ENCODE peak calls at places on chromosome 3, in seven cellular contexts. One of them, this sample, is unnamed.

GRCh38 chr3:58117561-58118305 is 93.0 kb downstream of the DNASE1L3 start:
- DNase-seq in coronary artery: no peak
- DNase-seq in fibroblast of pulmonary artery: peak; percentile 79
- DNase-seq in psoas muscle: peak; percentile 40
- DNase-seq in cardiac fibroblast: peak; percentile 95
- DNase-seq in WERI-Rb-1: no peak
- DNase-seq in GM12865: no peak
- DNase-seq in this sample: no peak

GRCh38 chr3:117439812-117440211 is 730.2 kb downstream of the TUSC7 start:
- DNase-seq in coronary artery: no peak
- DNase-seq in fibroblast of pulmonary artery: peak; percentile 31
- DNase-seq in psoas muscle: no peak
- DNase-seq in cardiac fibroblast: peak; percentile 21
- DNase-seq in WERI-Rb-1: peak; percentile 35
- DNase-seq in GM12865: no peak
- DNase-seq in this sample: peak; percentile 2

GRCh38 chr3:197854596-197855343 is 63.7 kb downstream of the LRCH3 start:
- DNase-seq in coronary artery: no peak
- DNase-seq in fibroblast of pulmonary artery: peak; percentile 91
- DNase-seq in psoas muscle: no peak
- DNase-seq in cardiac fibroblast: peak; percentile 76
- DNase-seq in WERI-Rb-1: no peak
- DNase-seq in GM12865: no peak
- DNase-seq in this sample: peak; percentile 1

GRCh38 chr3:171380084-171380483 is 80.1 kb downstream of the TNIK start:
- DNase-seq in coronary artery: no peak
- DNase-seq in fibroblast of pulmonary artery: no peak
- DNase-seq in psoas muscle: no peak
- DNase-seq in cardiac fibroblast: no peak
- DNase-seq in WERI-Rb-1: no peak
- DNase-seq in GM12865: no peak
- DNase-seq in this sample: no peak

GRCh38 chr3:183914856-183915255 is 30.2 kb upstream of the PARL start:
- DNase-seq in coronary artery: no peak
- DNase-seq in fibroblast of pulmonary artery: no peak
- DNase-seq in psoas muscle: no peak
- DNase-seq in cardiac fibroblast: no peak
- DNase-seq in WERI-Rb-1: no peak
- DNase-seq in GM12865: no peak
- DNase-seq in this sample: no peak

GRCh38 chr3:65776494-65776893 is 262.2 kb downstream of the MAGI1 start:
- DNase-seq in coronary artery: no peak
- DNase-seq in fibroblast of pulmonary artery: no peak
- DNase-seq in psoas muscle: no peak
- DNase-seq in cardiac fibroblast: no peak
- DNase-seq in WERI-Rb-1: no peak
- DNase-seq in GM12865: no peak
- DNase-seq in this sample: no peak

GRCh38 chr3:143242101-143242500 is 122.5 kb downstream of the CHST2 start:
- DNase-seq in coronary artery: no peak
- DNase-seq in fibroblast of pulmonary artery: no peak
- DNase-seq in psoas muscle: no peak
- DNase-seq in cardiac fibroblast: no peak
- DNase-seq in WERI-Rb-1: no peak
- DNase-seq in GM12865: no peak
- DNase-seq in this sample: no peak

GRCh38 chr3:105555206-105555605 is 188.5 kb downstream of the ALCAM start:
- DNase-seq in coronary artery: no peak
- DNase-seq in fibroblast of pulmonary artery: no peak
- DNase-seq in psoas muscle: no peak
- DNase-seq in cardiac fibroblast: no peak
- DNase-seq in WERI-Rb-1: no peak
- DNase-seq in GM12865: no peak
- DNase-seq in this sample: no peak

GRCh38 chr3:69855436-69856162 is 116.3 kb downstream of the MITF start:
- DNase-seq in coronary artery: no peak
- DNase-seq in fibroblast of pulmonary artery: peak; percentile 41
- DNase-seq in psoas muscle: no peak
- DNase-seq in cardiac fibroblast: peak; percentile 48
- DNase-seq in WERI-Rb-1: no peak
- DNase-seq in GM12865: no peak
- DNase-seq in this sample: no peak

GRCh38 chr3:189419683-189420082 is 211.5 kb upstream of the TP63 start:
- DNase-seq in coronary artery: no peak
- DNase-seq in fibroblast of pulmonary artery: no peak
- DNase-seq in psoas muscle: no peak
- DNase-seq in cardiac fibroblast: no peak
- DNase-seq in WERI-Rb-1: no peak
- DNase-seq in GM12865: no peak
- DNase-seq in this sample: peak; percentile 59

GRCh38 chr3:37753428-37753827 is 108.3 kb upstream of the CTDSPL start:
- DNase-seq in coronary artery: no peak
- DNase-seq in fibroblast of pulmonary artery: no peak
- DNase-seq in psoas muscle: no peak
- DNase-seq in cardiac fibroblast: no peak
- DNase-seq in WERI-Rb-1: no peak
- DNase-seq in GM12865: peak; percentile 41
- DNase-seq in this sample: no peak

GRCh38 chr3:165939141-165939540 is 101.9 kb upstream of the BCHE start:
- DNase-seq in coronary artery: no peak
- DNase-seq in fibroblast of pulmonary artery: no peak
- DNase-seq in psoas muscle: no peak
- DNase-seq in cardiac fibroblast: no peak
- DNase-seq in WERI-Rb-1: no peak
- DNase-seq in GM12865: no peak
- DNase-seq in this sample: no peak

GRCh38 chr3:56787784-56788256 is 13.9 kb downstream of the ARHGEF3 start:
- DNase-seq in coronary artery: no peak
- DNase-seq in fibroblast of pulmonary artery: no peak
- DNase-seq in psoas muscle: no peak
- DNase-seq in cardiac fibroblast: no peak
- DNase-seq in WERI-Rb-1: no peak
- DNase-seq in GM12865: no peak
- DNase-seq in this sample: no peak

GRCh38 chr3:45246236-45246635 is 20.1 kb upstream of the TMEM158 start:
- DNase-seq in coronary artery: no peak
- DNase-seq in fibroblast of pulmonary artery: no peak
- DNase-seq in psoas muscle: no peak
- DNase-seq in cardiac fibroblast: no peak
- DNase-seq in WERI-Rb-1: no peak
- DNase-seq in GM12865: no peak
- DNase-seq in this sample: no peak

GRCh38 chr3:62587169-62587568 is 213.8 kb upstream of the FEZF2 start:
- DNase-seq in coronary artery: no peak
- DNase-seq in fibroblast of pulmonary artery: peak; percentile 58
- DNase-seq in psoas muscle: no peak
- DNase-seq in cardiac fibroblast: peak; percentile 46
- DNase-seq in WERI-Rb-1: no peak
- DNase-seq in GM12865: no peak
- DNase-seq in this sample: no peak

GRCh38 chr3:194117114-194117845 is 18.7 kb upstream of the HES1 start:
- DNase-seq in coronary artery: no peak
- DNase-seq in fibroblast of pulmonary artery: no peak
- DNase-seq in psoas muscle: no peak
- DNase-seq in cardiac fibroblast: no peak
- DNase-seq in WERI-Rb-1: no peak
- DNase-seq in GM12865: no peak
- DNase-seq in this sample: no peak

GRCh38 chr3:128489860-128490649 is 2.9 kb downstream of the GATA2 start:
- DNase-seq in coronary artery: no peak
- DNase-seq in fibroblast of pulmonary artery: peak; percentile 55
- DNase-seq in psoas muscle: no peak
- DNase-seq in cardiac fibroblast: peak; percentile 45
- DNase-seq in WERI-Rb-1: peak; percentile 59
- DNase-seq in GM12865: no peak
- DNase-seq in this sample: no peak

GRCh38 chr3:165753560-165753959 is 83.7 kb downstream of the BCHE start:
- DNase-seq in coronary artery: no peak
- DNase-seq in fibroblast of pulmonary artery: peak; percentile 66
- DNase-seq in psoas muscle: no peak
- DNase-seq in cardiac fibroblast: peak; percentile 15
- DNase-seq in WERI-Rb-1: no peak
- DNase-seq in GM12865: no peak
- DNase-seq in this sample: peak; percentile 48

GRCh38 chr3:185270956-185271332 is 17.1 kb upstream of the EHHADH start:
- DNase-seq in coronary artery: no peak
- DNase-seq in fibroblast of pulmonary artery: no peak
- DNase-seq in psoas muscle: no peak
- DNase-seq in cardiac fibroblast: no peak
- DNase-seq in WERI-Rb-1: no peak
- DNase-seq in GM12865: no peak
- DNase-seq in this sample: no peak

GRCh38 chr3:67357610-67358458 is 296.6 kb downstream of the SUCLG2 start:
- DNase-seq in coronary artery: no peak
- DNase-seq in fibroblast of pulmonary artery: peak; percentile 51
- DNase-seq in psoas muscle: no peak
- DNase-seq in cardiac fibroblast: peak; percentile 32
- DNase-seq in WERI-Rb-1: peak; percentile 75
- DNase-seq in GM12865: peak; percentile 26
- DNase-seq in this sample: peak; percentile 10

DNA sequence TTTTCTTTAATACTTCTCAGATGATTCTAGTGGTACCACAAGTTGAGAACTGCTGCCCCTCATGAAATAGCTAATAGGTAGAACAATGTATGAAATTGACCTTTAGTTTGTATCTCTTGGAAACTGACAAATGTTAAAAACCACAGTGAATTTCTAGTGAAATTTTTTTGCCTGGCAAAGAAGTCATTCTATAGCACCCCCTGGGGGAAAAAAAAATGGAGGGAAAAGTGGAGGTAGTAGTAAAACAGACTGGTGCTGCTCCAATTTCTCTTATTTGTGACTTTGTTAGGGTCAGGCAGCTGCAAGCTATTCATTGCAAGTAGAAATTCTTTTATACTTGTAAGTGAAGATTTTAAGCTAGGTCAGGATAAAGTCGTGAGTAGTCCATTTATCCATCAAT is 605.0 kb downstream of the NLGN1 start:
- DNase-seq in coronary artery: no peak
- DNase-seq in fibroblast of pulmonary artery: peak; percentile 7
- DNase-seq in psoas muscle: no peak
- DNase-seq in cardiac fibroblast: no peak
- DNase-seq in WERI-Rb-1: no peak
- DNase-seq in GM12865: no peak
- DNase-seq in this sample: no peak
- TF ChIP-seq CTCF in coronary artery: no peak
- TF ChIP-seq CTCF in fibroblast of pulmonary artery: peak; percentile 33
- TF ChIP-seq CTCF in psoas muscle: no peak
- TF ChIP-seq CTCF in cardiac fibroblast: peak; percentile 28
- TF ChIP-seq CTCF in WERI-Rb-1: no peak
- TF ChIP-seq CTCF in GM12865: no peak
- TF ChIP-seq CTCF in this sample: peak; percentile 55

DNA sequence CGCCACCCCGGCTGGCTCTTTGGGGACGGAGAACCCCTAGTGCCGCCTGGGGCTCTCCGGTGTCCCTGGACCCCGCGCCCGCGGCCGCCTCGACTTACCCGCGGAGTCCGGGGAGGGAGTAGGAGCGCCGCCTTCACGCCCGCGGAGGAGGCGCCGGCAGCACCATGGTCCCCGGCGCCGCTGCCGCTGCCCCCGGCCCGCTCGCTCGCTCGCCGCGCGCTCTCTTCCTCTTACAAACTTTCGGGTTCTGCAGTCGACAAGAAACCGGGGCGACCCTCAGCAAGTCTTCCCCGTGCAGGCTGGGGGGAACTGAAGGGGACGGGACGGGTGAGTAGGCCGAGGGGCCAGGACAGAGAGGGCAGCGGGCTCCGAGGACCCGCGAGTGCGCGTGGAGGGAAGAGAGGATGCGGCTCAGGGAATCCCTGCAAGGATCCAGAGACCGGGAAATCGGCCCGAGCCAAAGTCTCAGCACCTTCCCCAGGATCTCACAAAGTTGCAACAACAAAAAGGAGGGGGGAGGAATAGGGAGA is 2.0 kb downstream of the FOXP1 start:
- DNase-seq in coronary artery: peak; percentile 75
- DNase-seq in fibroblast of pulmonary artery: no peak
- DNase-seq in psoas muscle: peak; percentile 29
- DNase-seq in cardiac fibroblast: peak; percentile 21
- DNase-seq in WERI-Rb-1: peak; percentile 11
- DNase-seq in GM12865: no peak
- DNase-seq in this sample: no peak
- H3K4me3 ChIP-seq in coronary artery: peak overlapping the region; percentile 89
- H3K4me3 ChIP-seq in fibroblast of pulmonary artery: peak overlapping the region; percentile 72
- H3K4me3 ChIP-seq in psoas muscle: peak overlapping the region; percentile 95
- H3K4me3 ChIP-seq in cardiac fibroblast: peak overlapping the region; percentile 73
- H3K4me3 ChIP-seq in WERI-Rb-1: peak overlapping the region; percentile 73
- H3K4me3 ChIP-seq in GM12865: no peak overlapping the region
- H3K4me3 ChIP-seq in this sample: peak overlapping the region; percentile 87

DNA sequence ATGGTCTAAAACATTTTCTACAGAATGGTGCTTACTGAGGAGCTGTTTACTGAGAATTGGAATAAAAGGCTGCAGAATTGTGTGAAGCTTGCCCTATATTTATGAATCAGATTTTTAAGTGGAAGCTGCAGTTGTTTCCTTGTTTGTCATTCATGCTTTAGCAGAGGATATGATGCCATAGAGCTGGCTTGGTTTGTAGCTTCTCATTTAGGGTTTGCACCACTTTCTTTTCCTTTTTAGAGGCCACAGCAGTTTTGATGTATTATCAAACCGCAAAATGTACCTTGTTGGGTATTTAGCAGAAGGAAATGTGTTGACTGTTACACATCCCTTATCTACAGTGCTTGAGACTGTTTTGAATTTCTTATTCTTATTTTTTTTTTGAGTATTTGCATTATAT is 66.2 kb downstream of the RASA2 start:
- DNase-seq in coronary artery: no peak
- DNase-seq in fibroblast of pulmonary artery: peak; percentile 46
- DNase-seq in psoas muscle: no peak
- DNase-seq in cardiac fibroblast: peak; percentile 38
- DNase-seq in WERI-Rb-1: no peak
- DNase-seq in GM12865: peak; percentile 23
- DNase-seq in this sample: no peak
- TF ChIP-seq CTCF in coronary artery: no peak
- TF ChIP-seq CTCF in fibroblast of pulmonary artery: no peak
- TF ChIP-seq CTCF in psoas muscle: no peak
- TF ChIP-seq CTCF in cardiac fibroblast: no peak
- TF ChIP-seq CTCF in WERI-Rb-1: no peak
- TF ChIP-seq CTCF in GM12865: no peak
- TF ChIP-seq CTCF in this sample: no peak

DNA sequence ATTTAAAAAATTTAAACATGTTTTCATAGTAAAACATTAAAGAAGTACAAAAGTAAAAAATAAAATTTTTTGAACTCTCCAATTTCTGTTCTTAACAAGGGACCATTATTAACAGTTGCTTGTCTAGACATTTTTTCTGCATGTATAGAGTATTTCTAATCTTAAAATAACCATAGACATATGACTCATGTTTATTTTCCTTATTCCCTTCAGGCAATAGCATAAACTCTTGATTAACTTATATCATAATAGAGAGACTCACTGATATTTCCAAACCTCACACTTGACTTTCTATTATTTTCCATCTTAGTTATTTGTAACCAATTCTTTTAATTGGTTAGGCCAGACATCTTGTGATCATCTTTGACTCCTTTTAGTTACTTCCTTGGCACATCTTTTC is 325.6 kb upstream of the SOX14 start:
- DNase-seq in coronary artery: no peak
- DNase-seq in fibroblast of pulmonary artery: no peak
- DNase-seq in psoas muscle: no peak
- DNase-seq in cardiac fibroblast: no peak
- DNase-seq in WERI-Rb-1: no peak
- DNase-seq in GM12865: no peak
- DNase-seq in this sample: no peak
- H3K4me3 ChIP-seq in coronary artery: no peak overlapping the region
- H3K4me3 ChIP-seq in fibroblast of pulmonary artery: no peak overlapping the region
- H3K4me3 ChIP-seq in psoas muscle: no peak overlapping the region
- H3K4me3 ChIP-seq in cardiac fibroblast: no peak overlapping the region
- H3K4me3 ChIP-seq in WERI-Rb-1: no peak overlapping the region
- H3K4me3 ChIP-seq in GM12865: no peak overlapping the region
- H3K4me3 ChIP-seq in this sample: no peak overlapping the region